ENCODE peak calls at places on chromosomes 3 and 15, in six cellular contexts. S is A549; Y is heart right ventricle; V is ascending aorta; R is stimulated activated CD4-positive, alpha-beta T cell treated with anti-CD3 and anti-CD28 coated beads, Interleukin-1b, Interleukin-23, amount 100 ng/mL, for 1 hour; X is ACHN. O is an unnamed sample.

GRCh38 chr15:51935466-51936118 is 36.0 kb downstream of the LEO1 start:
- DNase-seq in S (no peak), Y (no peak), V (no peak), R (no peak), X (no peak), O (no peak)

GRCh38 chr3:16102905-16103364 is 71.5 kb upstream of the GALNT15 start:
- DNase-seq in S (peak; percentile 83), Y (no peak), V (no peak), R (no peak), X (peak; percentile 1), O (peak; percentile 9)

GRCh38 chr3:94162700-94163099 is 99.8 kb downstream of the NSUN3 start:
- DNase-seq in S (peak; percentile 75), Y (no peak), V (no peak), R (no peak), X (peak; percentile 76), O (peak; percentile 15)

GRCh38 chr3:44476181-44476599 is 1.3 kb downstream of the ZNF445 start:
- DNase-seq in S (no peak), Y (no peak), V (no peak), R (no peak), X (no peak), O (no peak)

GRCh38 chr3:186496635-186497034 is 47.5 kb downstream of the CRYGS start:
- DNase-seq in S (no peak), Y (no peak), V (peak; percentile 39), R (no peak), X (no peak), O (no peak)

GRCh38 chr3:138180375-138181029 is 5.8 kb upstream of the DBR1 start:
- DNase-seq in S (peak; percentile 35), Y (no peak), V (no peak), R (no peak), X (peak; percentile 45), O (peak; percentile 70)

GRCh38 chr3:17207019-17207418 is 322.3 kb downstream of the PLCL2 start:
- DNase-seq in S (no peak), Y (no peak), V (no peak), R (no peak), X (no peak), O (no peak)

GRCh38 chr15:89307791-89308190 is 26.8 kb downstream of the POLG start:
- DNase-seq in S (no peak), Y (no peak), V (no peak), R (no peak), X (peak; percentile 40), O (no peak)

GRCh38 chr15:78142332-78142731 is 6.8 kb upstream of the IDH3A start:
- DNase-seq in S (no peak), Y (no peak), V (peak; percentile 24), R (no peak), X (no peak), O (no peak)

GRCh38 chr3:196159952-196160804 is 51.0 kb downstream of the ZDHHC19 start:
- DNase-seq in S (no peak), Y (no peak), V (no peak), R (no peak), X (no peak), O (no peak)

GRCh38 chr15:80929225-80929624 is 60.4 kb downstream of the MESD start:
- DNase-seq in S (no peak), Y (no peak), V (no peak), R (no peak), X (no peak), O (no peak)

GRCh38 chr15:77001966-77002365 is 7.0 kb downstream of the PSTPIP1 start:
- DNase-seq in S (no peak), Y (no peak), V (peak; percentile 34), R (no peak), X (no peak), O (no peak)

GRCh38 chr3:129979891-129980290 is 5.4 kb downstream of the TRH start:
- DNase-seq in S (no peak), Y (no peak), V (no peak), R (no peak), X (no peak), O (no peak)

GRCh38 chr15:95718441-95718840 is 612.1 kb upstream of the NR2F2 start:
- DNase-seq in S (no peak), Y (peak; percentile 43), V (no peak), R (no peak), X (no peak), O (no peak)

GRCh38 chr3:163779396-163780344 is 1298.6 kb downstream of the SI start:
- DNase-seq in S (no peak), Y (no peak), V (no peak), R (no peak), X (no peak), O (peak; percentile 39)